ENCODE peak calls at places on chromosomes 16 and 17, in nine cellular contexts. V, I, X, W, Y, C, P, E and T are unnamed samples.

GRCh38 chr16:71894229-71894920 is 956 bp upstream of the IST1 start:
- DNase-seq in V (no peak), I (peak), X (peak), W (peak), Y (peak), C (peak), P (peak), E (peak), T (peak)

GRCh38 chr17:29870836-29871430 is 59.1 kb downstream of the SSH2 start:
- DNase-seq in V (no peak), I (no peak), X (no peak), W (no peak), Y (no peak), C (no peak), P (no peak), E (no peak), T (no peak)

GRCh38 chr16:74650966-74651567 is 15.6 kb downstream of the RFWD3 start:
- DNase-seq in V (no peak), I (no peak), X (no peak), W (no peak), Y (peak), C (no peak), P (no peak), E (no peak), T (no peak)

GRCh38 chr16:2467301-2468141 is 3.6 kb upstream of the NTN3 start:
- DNase-seq in V (no peak), I (peak), X (peak), W (no peak), Y (peak), C (peak), P (peak), E (no peak), T (no peak)

GRCh38 chr17:40612510-40613244 is 34.9 kb downstream of the SMARCE1 start:
- DNase-seq in V (peak), I (no peak), X (no peak), W (peak), Y (no peak), C (no peak), P (no peak), E (peak), T (no peak)

GRCh38 chr16:57225978-57226377 is 19.1 kb upstream of the ARL2BP start:
- DNase-seq in V (no peak), I (no peak), X (no peak), W (no peak), Y (no peak), C (no peak), P (no peak), E (no peak), T (no peak)

GRCh38 chr17:71975998-71976649 is 144.7 kb upstream of the SOX9 start:
- DNase-seq in V (no peak), I (peak), X (peak), W (no peak), Y (peak), C (peak), P (no peak), E (no peak), T (no peak)

GRCh38 chr17:81237591-81238489 is 1.0 kb downstream of the TEPSIN start:
- DNase-seq in V (no peak), I (no peak), X (no peak), W (no peak), Y (no peak), C (peak), P (no peak), E (no peak), T (no peak)

GRCh38 chr17:16287563-16288027 is 65.7 kb downstream of the CENPV start:
- DNase-seq in V (no peak), I (no peak), X (peak), W (no peak), Y (peak), C (no peak), P (no peak), E (no peak), T (no peak)

GRCh38 chr17:83203073-83203471 is 123.7 kb downstream of the METRNL start:
- DNase-seq in V (no peak), I (peak), X (peak), W (no peak), Y (peak), C (peak), P (peak), E (no peak), T (no peak)

GRCh38 chr17:62627219-62627903 is at the start of gene MRC2:
- DNase-seq in V (peak), I (peak), X (peak), W (no peak), Y (peak), C (peak), P (peak), E (no peak), T (peak)

GRCh38 chr17:66432558-66432957 is 130.1 kb downstream of the PRKCA start:
- DNase-seq in V (no peak), I (no peak), X (no peak), W (no peak), Y (no peak), C (no peak), P (no peak), E (no peak), T (no peak)

GRCh38 chr17:48322060-48322459 is 108.0 kb downstream of the SKAP1 start:
- DNase-seq in V (no peak), I (no peak), X (peak), W (no peak), Y (peak), C (no peak), P (no peak), E (no peak), T (no peak)

GRCh38 chr17:57158296-57158695 is 73.2 kb downstream of the AKAP1 start:
- DNase-seq in V (no peak), I (no peak), X (no peak), W (no peak), Y (no peak), C (no peak), P (no peak), E (no peak), T (no peak)

GRCh38 chr17:57412520-57413096 is 156.3 kb downstream of the MSI2 start:
- DNase-seq in V (no peak), I (no peak), X (no peak), W (no peak), Y (no peak), C (no peak), P (no peak), E (no peak), T (no peak)

GRCh38 chr17:80860703-80861359 is 130.8 kb upstream of the CHMP6 start:
- DNase-seq in V (no peak), I (no peak), X (no peak), W (no peak), Y (no peak), C (peak), P (no peak), E (no peak), T (no peak)

GRCh38 chr17:55273579-55274370 is 9.0 kb downstream of the HLF start:
- DNase-seq in V (no peak), I (peak), X (peak), W (no peak), Y (no peak), C (peak), P (peak), E (no peak), T (no peak)

GRCh38 chr16:84537431-84538151 is 33.1 kb upstream of the MEAK7 start:
- DNase-seq in V (no peak), I (no peak), X (no peak), W (no peak), Y (no peak), C (no peak), P (no peak), E (no peak), T (no peak)

GRCh38 chr17:48543854-48544355 is 1.0 kb downstream of the HOXB2 start:
- DNase-seq in V (peak), I (no peak), X (no peak), W (no peak), Y (no peak), C (no peak), P (no peak), E (no peak), T (no peak)

GRCh38 chr17:8384801-8385335 is 1.9 kb upstream of the RPL26 start:
- DNase-seq in V (no peak), I (no peak), X (peak), W (no peak), Y (peak), C (no peak), P (no peak), E (no peak), T (peak)

GRCh38 chr17:66686601-66687000 is 148.3 kb upstream of the CACNG5 start:
- DNase-seq in V (no peak), I (no peak), X (no peak), W (no peak), Y (no peak), C (no peak), P (no peak), E (no peak), T (no peak)

GRCh38 chr16:66604376-66605176 is at the start of gene CMTM3:
- DNase-seq in V (peak), I (peak), X (peak), W (peak), Y (peak), C (peak), P (peak), E (peak), T (no peak)

GRCh38 chr17:57433396-57433944 is 177.1 kb downstream of the MSI2 start:
- DNase-seq in V (no peak), I (no peak), X (no peak), W (no peak), Y (no peak), C (peak), P (no peak), E (no peak), T (no peak)

GRCh38 chr17:42422958-42423712 is at the start of gene CAVIN1:
- DNase-seq in V (peak), I (peak), X (peak), W (no peak), Y (peak), C (peak), P (peak), E (no peak), T (peak)

GRCh38 chr17:75869282-75870141 is 8.9 kb downstream of the TRIM47 start:
- DNase-seq in V (no peak), I (no peak), X (peak), W (no peak), Y (peak), C (peak), P (no peak), E (no peak), T (no peak)

GRCh38 chr16:70738083-70738977 is 52.5 kb upstream of the MTSS2 start:
- DNase-seq in V (no peak), I (peak), X (peak), W (no peak), Y (peak), C (no peak), P (peak), E (peak), T (peak)

GRCh38 chr17:851986-852385 is 69.8 kb downstream of the MRM3 start:
- DNase-seq in V (no peak), I (no peak), X (no peak), W (no peak), Y (no peak), C (no peak), P (no peak), E (no peak), T (no peak)

GRCh38 chr16:88282221-88283041 is 100.3 kb upstream of the ZNF469 start:
- DNase-seq in V (no peak), I (no peak), X (peak), W (no peak), Y (no peak), C (no peak), P (no peak), E (no peak), T (no peak)

GRCh38 chr16:81401035-81401950 is 43.3 kb upstream of the CMIP start:
- DNase-seq in V (no peak), I (peak), X (peak), W (no peak), Y (no peak), C (no peak), P (no peak), E (no peak), T (no peak)

GRCh38 chr16:67406628-67407027 is 9.6 kb downstream of the ZDHHC1 start:
- DNase-seq in V (no peak), I (no peak), X (peak), W (no peak), Y (peak), C (no peak), P (no peak), E (no peak), T (no peak)

GRCh38 chr16:81723098-81723723 is 55.9 kb upstream of the PLCG2 start:
- DNase-seq in V (no peak), I (no peak), X (peak), W (peak), Y (peak), C (no peak), P (no peak), E (no peak), T (no peak)

GRCh38 chr17:4409659-4410058 is 24.1 kb upstream of the SPNS3 start:
- DNase-seq in V (no peak), I (no peak), X (peak), W (no peak), Y (no peak), C (no peak), P (no peak), E (no peak), T (no peak)

GRCh38 chr17:73304971-73305786 is 6.6 kb downstream of the CDC42EP4 start:
- DNase-seq in V (no peak), I (peak), X (peak), W (no peak), Y (peak), C (peak), P (peak), E (no peak), T (peak)

GRCh38 chr17:40130352-40131042 is 8.7 kb downstream of the MSL1 start:
- DNase-seq in V (no peak), I (no peak), X (no peak), W (no peak), Y (no peak), C (no peak), P (no peak), E (no peak), T (no peak)

GRCh38 chr17:33258291-33258690 is 34.8 kb downstream of the ASIC2 start:
- DNase-seq in V (no peak), I (no peak), X (no peak), W (no peak), Y (no peak), C (no peak), P (no peak), E (no peak), T (no peak)

GRCh38 chr17:67244621-67245072 is 349 bp downstream of the HELZ start:
- DNase-seq in V (peak), I (peak), X (no peak), W (no peak), Y (no peak), C (no peak), P (peak), E (peak), T (no peak)